ENCODE peak calls at places on chromosomes 6 and 20, in four cellular contexts. One of them, this sample, is unnamed.

GRCh38 chr20:42530855-42531674 is 658.6 kb downstream of the PTPRT start:
- DNase-seq in stimulated activated CD8-positive, alpha-beta memory T cell treated with anti-CD3 and anti-CD28 coated beads, Interleukin-2, amount 100 ng/mL, for 48 hours: no peak
- DNase-seq in right cardiac atrium: peak; percentile 29
- DNase-seq in GM12865: peak; percentile 39
- DNase-seq in this sample: no peak

GRCh38 chr20:56215115-56215514 is 33.4 kb upstream of the MC3R start:
- DNase-seq in stimulated activated CD8-positive, alpha-beta memory T cell treated with anti-CD3 and anti-CD28 coated beads, Interleukin-2, amount 100 ng/mL, for 48 hours: no peak
- DNase-seq in right cardiac atrium: no peak
- DNase-seq in GM12865: no peak
- DNase-seq in this sample: no peak

GRCh38 chr6:57243954-57244353 is 21.8 kb upstream of the RAB23 start:
- DNase-seq in stimulated activated CD8-positive, alpha-beta memory T cell treated with anti-CD3 and anti-CD28 coated beads, Interleukin-2, amount 100 ng/mL, for 48 hours: no peak
- DNase-seq in right cardiac atrium: no peak
- DNase-seq in GM12865: no peak
- DNase-seq in this sample: no peak

GRCh38 chr6:5569491-5569890 is 308.2 kb downstream of the FARS2 start:
- DNase-seq in stimulated activated CD8-positive, alpha-beta memory T cell treated with anti-CD3 and anti-CD28 coated beads, Interleukin-2, amount 100 ng/mL, for 48 hours: no peak
- DNase-seq in right cardiac atrium: no peak
- DNase-seq in GM12865: no peak
- DNase-seq in this sample: no peak

GRCh38 chr6:144413418-144413817 is 128.3 kb downstream of the UTRN start:
- DNase-seq in stimulated activated CD8-positive, alpha-beta memory T cell treated with anti-CD3 and anti-CD28 coated beads, Interleukin-2, amount 100 ng/mL, for 48 hours: no peak
- DNase-seq in right cardiac atrium: no peak
- DNase-seq in GM12865: no peak
- DNase-seq in this sample: no peak

GRCh38 chr6:63464060-63464459 is 108.2 kb upstream of the LOC128125822 start:
- DNase-seq in stimulated activated CD8-positive, alpha-beta memory T cell treated with anti-CD3 and anti-CD28 coated beads, Interleukin-2, amount 100 ng/mL, for 48 hours: no peak
- DNase-seq in right cardiac atrium: no peak
- DNase-seq in GM12865: no peak
- DNase-seq in this sample: no peak

GRCh38 chr6:32954983-32955802 is 2.3 kb upstream of the HLA-DMA start:
- DNase-seq in stimulated activated CD8-positive, alpha-beta memory T cell treated with anti-CD3 and anti-CD28 coated beads, Interleukin-2, amount 100 ng/mL, for 48 hours: no peak
- DNase-seq in right cardiac atrium: no peak
- DNase-seq in GM12865: peak; percentile 70
- DNase-seq in this sample: no peak

GRCh38 chr6:53321701-53322100 is 27.0 kb downstream of the ELOVL5 start:
- DNase-seq in stimulated activated CD8-positive, alpha-beta memory T cell treated with anti-CD3 and anti-CD28 coated beads, Interleukin-2, amount 100 ng/mL, for 48 hours: no peak
- DNase-seq in right cardiac atrium: no peak
- DNase-seq in GM12865: no peak
- DNase-seq in this sample: no peak

GRCh38 chr20:23165307-23165750 is 79.2 kb upstream of the CD93 start:
- DNase-seq in stimulated activated CD8-positive, alpha-beta memory T cell treated with anti-CD3 and anti-CD28 coated beads, Interleukin-2, amount 100 ng/mL, for 48 hours: no peak
- DNase-seq in right cardiac atrium: no peak
- DNase-seq in GM12865: no peak
- DNase-seq in this sample: no peak

GRCh38 chr20:61557603-61558002 is 305.5 kb downstream of the CDH4 start:
- DNase-seq in stimulated activated CD8-positive, alpha-beta memory T cell treated with anti-CD3 and anti-CD28 coated beads, Interleukin-2, amount 100 ng/mL, for 48 hours: no peak
- DNase-seq in right cardiac atrium: no peak
- DNase-seq in GM12865: no peak
- DNase-seq in this sample: no peak

GRCh38 chr6:123295672-123296071 is 299.6 kb downstream of the CLVS2 start:
- DNase-seq in stimulated activated CD8-positive, alpha-beta memory T cell treated with anti-CD3 and anti-CD28 coated beads, Interleukin-2, amount 100 ng/mL, for 48 hours: no peak
- DNase-seq in right cardiac atrium: no peak
- DNase-seq in GM12865: no peak
- DNase-seq in this sample: no peak